ENCODE peak calls at places on chromosomes 1 and 21, in five cellular contexts. One of them, this sample, is unnamed.

GRCh38 chr1:167548059-167548932 is 5.3 kb downstream of the CREG1 start:
- DNase-seq in heart left ventricle: no peak
- DNase-seq in kidney epithelial cell: no peak
- DNase-seq in WERI-Rb-1: no peak
- DNase-seq in brain microvascular endothelial cell: peak; percentile 39
- DNase-seq in this sample: peak; percentile 70

GRCh38 chr1:241647658-241648057 is 4.4 kb upstream of the WDR64 start:
- DNase-seq in heart left ventricle: no peak
- DNase-seq in kidney epithelial cell: no peak
- DNase-seq in WERI-Rb-1: no peak
- DNase-seq in brain microvascular endothelial cell: no peak
- DNase-seq in this sample: peak; percentile 88

GRCh38 chr1:58457023-58457635 is 89.4 kb downstream of the OMA1 start:
- DNase-seq in heart left ventricle: no peak
- DNase-seq in kidney epithelial cell: no peak
- DNase-seq in WERI-Rb-1: no peak
- DNase-seq in brain microvascular endothelial cell: no peak
- DNase-seq in this sample: no peak

GRCh38 chr1:115829023-115829674 is 11.8 kb downstream of the NHLH2 start:
- DNase-seq in heart left ventricle: peak; percentile 60
- DNase-seq in kidney epithelial cell: peak; percentile 62
- DNase-seq in WERI-Rb-1: peak; percentile 63
- DNase-seq in brain microvascular endothelial cell: peak; percentile 78
- DNase-seq in this sample: peak; percentile 96

GRCh38 chr1:41475859-41476567 is 8.5 kb downstream of the EDN2 start:
- DNase-seq in heart left ventricle: no peak
- DNase-seq in kidney epithelial cell: no peak
- DNase-seq in WERI-Rb-1: peak; percentile 53
- DNase-seq in brain microvascular endothelial cell: no peak
- DNase-seq in this sample: peak; percentile 67

GRCh38 chr1:90850181-90850924 is 133.3 kb upstream of the BARHL2 start:
- DNase-seq in heart left ventricle: no peak
- DNase-seq in kidney epithelial cell: no peak
- DNase-seq in WERI-Rb-1: peak; percentile 63
- DNase-seq in brain microvascular endothelial cell: no peak
- DNase-seq in this sample: no peak

GRCh38 chr1:30754684-30755171 is 2.8 kb downstream of the LAPTM5 start:
- DNase-seq in heart left ventricle: no peak
- DNase-seq in kidney epithelial cell: no peak
- DNase-seq in WERI-Rb-1: no peak
- DNase-seq in brain microvascular endothelial cell: no peak
- DNase-seq in this sample: no peak

GRCh38 chr1:201261771-201262547 is 21.3 kb upstream of the PKP1 start:
- DNase-seq in heart left ventricle: no peak
- DNase-seq in kidney epithelial cell: no peak
- DNase-seq in WERI-Rb-1: peak; percentile 24
- DNase-seq in brain microvascular endothelial cell: no peak
- DNase-seq in this sample: peak; percentile 79

GRCh38 chr1:44050261-44050660 is 19.0 kb upstream of the SLC6A9 start:
- DNase-seq in heart left ventricle: no peak
- DNase-seq in kidney epithelial cell: no peak
- DNase-seq in WERI-Rb-1: no peak
- DNase-seq in brain microvascular endothelial cell: no peak
- DNase-seq in this sample: no peak

GRCh38 chr1:156245451-156246232 is 2.2 kb downstream of the PAQR6 start:
- DNase-seq in heart left ventricle: no peak
- DNase-seq in kidney epithelial cell: no peak
- DNase-seq in WERI-Rb-1: peak; percentile 79
- DNase-seq in brain microvascular endothelial cell: no peak
- DNase-seq in this sample: no peak

GRCh38 chr1:85894651-85895050 is 186.4 kb upstream of the ZNHIT6 start:
- DNase-seq in heart left ventricle: no peak
- DNase-seq in kidney epithelial cell: no peak
- DNase-seq in WERI-Rb-1: peak; percentile 39
- DNase-seq in brain microvascular endothelial cell: peak; percentile 60
- DNase-seq in this sample: peak; percentile 34

GRCh38 chr21:46424621-46425020 is 34.1 kb upstream of the DIP2A start:
- DNase-seq in heart left ventricle: peak; percentile 31
- DNase-seq in kidney epithelial cell: no peak
- DNase-seq in WERI-Rb-1: no peak
- DNase-seq in brain microvascular endothelial cell: no peak
- DNase-seq in this sample: no peak

GRCh38 chr1:971751-972506 is 5.6 kb downstream of the PLEKHN1 start:
- DNase-seq in heart left ventricle: no peak
- DNase-seq in kidney epithelial cell: no peak
- DNase-seq in WERI-Rb-1: no peak
- DNase-seq in brain microvascular endothelial cell: no peak
- DNase-seq in this sample: no peak

GRCh38 chr21:35294231-35294898 is 245.3 kb upstream of the RUNX1 start:
- DNase-seq in heart left ventricle: no peak
- DNase-seq in kidney epithelial cell: no peak
- DNase-seq in WERI-Rb-1: no peak
- DNase-seq in brain microvascular endothelial cell: no peak
- DNase-seq in this sample: peak; percentile 40

GRCh38 chr1:220900842-220901241 is 21.6 kb downstream of the HLX start:
- DNase-seq in heart left ventricle: no peak
- DNase-seq in kidney epithelial cell: no peak
- DNase-seq in WERI-Rb-1: no peak
- DNase-seq in brain microvascular endothelial cell: no peak
- DNase-seq in this sample: no peak

GRCh38 chr1:183505338-183506089 is 33.2 kb downstream of the SMG7 start:
- DNase-seq in heart left ventricle: no peak
- DNase-seq in kidney epithelial cell: no peak
- DNase-seq in WERI-Rb-1: no peak
- DNase-seq in brain microvascular endothelial cell: no peak
- DNase-seq in this sample: no peak

GRCh38 chr1:210456731-210457130 is 128.0 kb downstream of the HHAT start:
- DNase-seq in heart left ventricle: no peak
- DNase-seq in kidney epithelial cell: no peak
- DNase-seq in WERI-Rb-1: no peak
- DNase-seq in brain microvascular endothelial cell: no peak
- DNase-seq in this sample: no peak
- TF ChIP-seq CTCF in heart left ventricle: no peak
- TF ChIP-seq CTCF in kidney epithelial cell: no peak
- TF ChIP-seq CTCF in WERI-Rb-1: no peak
- TF ChIP-seq CTCF in brain microvascular endothelial cell: no peak
- TF ChIP-seq CTCF in this sample: no peak

GRCh38 chr1:3061981-3062615 is 6.9 kb upstream of the PRDM16 start:
- DNase-seq in heart left ventricle: peak; percentile 37
- DNase-seq in kidney epithelial cell: no peak
- DNase-seq in WERI-Rb-1: peak; percentile 11
- DNase-seq in brain microvascular endothelial cell: no peak
- DNase-seq in this sample: no peak

GRCh38 chr1:3062616-3063378 is 6.2 kb upstream of the PRDM16 start:
- DNase-seq in heart left ventricle: peak; percentile 60
- DNase-seq in kidney epithelial cell: no peak
- DNase-seq in WERI-Rb-1: no peak
- DNase-seq in brain microvascular endothelial cell: no peak
- DNase-seq in this sample: no peak

GRCh38 chr1:3064901-3065300 is 4.1 kb upstream of the PRDM16 start:
- DNase-seq in heart left ventricle: peak; percentile 37
- DNase-seq in kidney epithelial cell: no peak
- DNase-seq in WERI-Rb-1: no peak
- DNase-seq in brain microvascular endothelial cell: no peak
- DNase-seq in this sample: no peak

GRCh38 chr1:3064296-3064850 is 4.6 kb upstream of the PRDM16 start:
- DNase-seq in heart left ventricle: peak; percentile 26
- DNase-seq in kidney epithelial cell: no peak
- DNase-seq in WERI-Rb-1: peak; percentile 4
- DNase-seq in brain microvascular endothelial cell: no peak
- DNase-seq in this sample: no peak

DNA sequence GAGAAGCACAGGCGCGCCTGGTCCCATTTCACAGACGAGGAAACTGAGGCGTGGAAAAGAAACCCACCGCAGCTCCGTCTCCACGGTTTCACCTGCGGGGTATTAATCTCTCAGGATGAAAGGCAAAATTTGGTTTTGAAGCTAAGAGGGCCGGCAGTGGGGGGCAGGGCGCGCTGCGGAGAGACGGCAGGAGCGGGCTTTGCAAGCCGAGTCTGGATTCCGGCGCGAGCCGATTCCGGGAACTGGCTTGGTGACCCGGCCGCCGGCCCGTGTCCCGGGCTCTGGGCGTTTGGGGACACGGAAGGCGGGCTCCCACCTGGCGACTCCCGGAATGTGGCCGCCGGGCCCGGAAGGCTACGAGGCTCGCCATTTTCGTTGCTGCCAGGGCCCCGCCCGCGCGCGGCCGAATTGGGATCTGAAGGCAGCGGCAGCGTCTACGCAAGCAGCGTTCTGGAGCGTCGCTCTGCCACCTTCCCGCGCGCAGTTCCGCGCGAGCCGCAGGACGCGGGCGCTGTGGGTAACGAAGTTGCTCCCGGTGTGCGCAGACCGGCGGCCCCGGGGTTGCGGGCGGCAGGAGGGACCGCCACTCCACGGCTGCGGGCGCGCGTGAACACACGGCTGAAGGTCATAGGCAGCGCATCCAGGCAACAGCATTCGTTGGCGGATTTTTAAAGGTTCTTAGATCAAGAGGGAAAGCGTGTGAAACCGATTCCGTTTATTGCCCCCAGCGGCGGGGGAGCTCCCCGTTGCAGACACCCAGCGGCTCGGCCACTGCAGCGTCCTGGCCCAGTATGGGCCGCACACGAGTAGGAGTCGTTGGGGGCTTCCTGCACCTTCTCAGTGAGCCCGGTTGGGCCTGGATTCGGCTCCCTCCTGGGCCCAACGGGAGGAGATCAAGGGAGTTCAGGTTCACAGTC is 5.4 kb upstream of the PRDM16 start:
- DNase-seq in heart left ventricle: peak; percentile 61
- DNase-seq in kidney epithelial cell: no peak
- DNase-seq in WERI-Rb-1: no peak
- DNase-seq in brain microvascular endothelial cell: no peak
- DNase-seq in this sample: no peak
- H3K4me3 ChIP-seq in heart left ventricle: peak overlapping the region; percentile 34
- H3K4me3 ChIP-seq in kidney epithelial cell: no peak overlapping the region
- H3K4me3 ChIP-seq in WERI-Rb-1: no peak overlapping the region
- H3K4me3 ChIP-seq in brain microvascular endothelial cell: no peak overlapping the region
- H3K4me3 ChIP-seq in this sample: no peak overlapping the region

GRCh38 chr1:203426870-203427269 is 48.7 kb upstream of the PRELP start:
- DNase-seq in heart left ventricle: no peak
- DNase-seq in kidney epithelial cell: no peak
- DNase-seq in WERI-Rb-1: no peak
- DNase-seq in brain microvascular endothelial cell: no peak
- DNase-seq in this sample: no peak

GRCh38 chr1:203426349-203426748 is 49.3 kb upstream of the PRELP start:
- DNase-seq in heart left ventricle: no peak
- DNase-seq in kidney epithelial cell: no peak
- DNase-seq in WERI-Rb-1: no peak
- DNase-seq in brain microvascular endothelial cell: no peak
- DNase-seq in this sample: no peak

GRCh38 chr1:203428981-203429599 is 46.5 kb upstream of the PRELP start:
- DNase-seq in heart left ventricle: no peak
- DNase-seq in kidney epithelial cell: no peak
- DNase-seq in WERI-Rb-1: peak; percentile 17
- DNase-seq in brain microvascular endothelial cell: no peak
- DNase-seq in this sample: peak; percentile 20

GRCh38 chr1:203425668-203425999 is 50.0 kb upstream of the PRELP start:
- DNase-seq in heart left ventricle: no peak
- DNase-seq in kidney epithelial cell: peak; percentile 5
- DNase-seq in WERI-Rb-1: no peak
- DNase-seq in brain microvascular endothelial cell: no peak
- DNase-seq in this sample: peak; percentile 35

GRCh38 chr1:203427451-203427850 is 48.2 kb upstream of the PRELP start:
- DNase-seq in heart left ventricle: no peak
- DNase-seq in kidney epithelial cell: no peak
- DNase-seq in WERI-Rb-1: peak; percentile 10
- DNase-seq in brain microvascular endothelial cell: no peak
- DNase-seq in this sample: no peak
- H3K27me3 ChIP-seq in heart left ventricle: no peaks in the 10 kb centered on the region
- H3K27me3 ChIP-seq in kidney epithelial cell: peaks cover 20% of the 10 kb centered on the region
- H3K27me3 ChIP-seq in WERI-Rb-1: no peaks in the 10 kb centered on the region
- H3K27me3 ChIP-seq in brain microvascular endothelial cell: peaks cover 20% of the 10 kb centered on the region
- H3K27me3 ChIP-seq in this sample: peaks cover 12% of the 10 kb centered on the region

GRCh38 chr1:84724128-84724860 is 34.0 kb upstream of the SSX2IP start:
- DNase-seq in heart left ventricle: no peak
- DNase-seq in kidney epithelial cell: no peak
- DNase-seq in WERI-Rb-1: peak; percentile 25
- DNase-seq in brain microvascular endothelial cell: no peak
- DNase-seq in this sample: no peak
- TF ChIP-seq CTCF in heart left ventricle: peak; percentile 13
- TF ChIP-seq CTCF in kidney epithelial cell: peak; percentile 30
- TF ChIP-seq CTCF in WERI-Rb-1: peak; percentile 61
- TF ChIP-seq CTCF in brain microvascular endothelial cell: peak; percentile 68
- TF ChIP-seq CTCF in this sample: peak; percentile 15

DNA sequence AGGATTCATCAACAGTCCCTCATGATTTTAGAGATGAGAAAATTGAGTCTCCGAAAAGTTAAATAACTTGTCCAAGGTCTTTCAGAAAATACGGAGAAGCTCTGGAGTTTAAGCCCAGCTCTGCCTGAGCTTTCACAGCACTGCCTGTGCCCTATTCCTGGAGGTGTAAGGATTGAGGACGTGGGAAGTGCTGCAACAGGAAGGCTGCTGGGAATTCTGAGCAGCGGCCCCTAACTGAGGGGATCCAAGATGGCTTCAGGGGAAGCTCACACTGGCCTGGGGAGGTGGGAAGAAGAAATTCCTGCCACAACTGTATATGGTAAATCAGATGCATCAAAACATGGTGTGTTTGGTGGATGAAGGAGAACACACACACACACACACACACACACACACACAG is 45.3 kb upstream of the BCL9 start:
- DNase-seq in heart left ventricle: no peak
- DNase-seq in kidney epithelial cell: no peak
- DNase-seq in WERI-Rb-1: no peak
- DNase-seq in brain microvascular endothelial cell: no peak
- DNase-seq in this sample: no peak
- H3K4me3 ChIP-seq in heart left ventricle: no peak overlapping the region
- H3K4me3 ChIP-seq in kidney epithelial cell: no peak overlapping the region
- H3K4me3 ChIP-seq in WERI-Rb-1: no peak overlapping the region
- H3K4me3 ChIP-seq in brain microvascular endothelial cell: no peak overlapping the region
- H3K4me3 ChIP-seq in this sample: no peak overlapping the region